ENCODE peak calls at places on chromosome 11, in eight cellular contexts. D, C, E, V, A, K, T and W are unnamed samples.

GRCh38 chr11:44568358-44568705 is 2.9 kb downstream of the CD82 start:
- DNase-seq in A (no peak), K (no peak), T (no peak), D (no peak), C (no peak), E (no peak), V (no peak), W (no peak)

GRCh38 chr11:118156531-118157185 is 4.0 kb upstream of the SCN4B start:
- DNase-seq in D (no peak), K (no peak), A (no peak), C (no peak), V (no peak), E (no peak), T (no peak), W (no peak)

GRCh38 chr11:19905280-19905853 is 192.7 kb downstream of the NAV2 start:
- DNase-seq in C (no peak), D (no peak), E (no peak), T (no peak), V (no peak), A (no peak), K (peak), W (no peak)

GRCh38 chr11:85826096-85826855 is 15.3 kb upstream of the SYTL2 start:
- DNase-seq in K (peak), D (no peak), A (peak), T (peak), V (peak), E (no peak), C (no peak), W (no peak)

GRCh38 chr11:46898396-46899095 is 19.8 kb downstream of the LRP4 start:
- DNase-seq in V (no peak), K (no peak), A (no peak), C (no peak), E (no peak), D (no peak), T (no peak), W (no peak)

GRCh38 chr11:18352581-18352980 is 30.2 kb downstream of the GTF2H1 start:
- DNase-seq in V (no peak), K (peak), D (no peak), A (no peak), C (no peak), E (no peak), T (no peak), W (no peak)

GRCh38 chr11:68839953-68840641 is 1.6 kb downstream of the CPT1A start:
- DNase-seq in D (no peak), K (peak), C (no peak), V (no peak), A (no peak), T (no peak), E (no peak), W (no peak)

GRCh38 chr11:19947521-19948114 is 212.7 kb downstream of the DBX1 start:
- DNase-seq in C (no peak), K (no peak), T (no peak), V (no peak), E (no peak), D (no peak), A (no peak), W (no peak)

GRCh38 chr11:111010391-111011354 is 234.9 kb upstream of the POU2AF2 start:
- DNase-seq in T (no peak), A (no peak), D (no peak), C (no peak), K (no peak), E (no peak), V (no peak), W (no peak)

GRCh38 chr11:115234794-115235193 is 269.4 kb downstream of the CADM1 start:
- DNase-seq in K (no peak), C (no peak), V (no peak), E (no peak), A (no peak), T (no peak), D (no peak), W (no peak)

GRCh38 chr11:2377511-2378443 is 667 bp downstream of the CD81 start:
- DNase-seq in A (peak), K (peak), C (peak), T (peak), E (no peak), V (peak), D (peak), W (peak)

GRCh38 chr11:134951305-134951700 is 539.3 kb upstream of the B3GAT1 start:
- DNase-seq in A (no peak), C (no peak), D (no peak), T (no peak), E (peak), V (no peak), K (peak), W (no peak)

GRCh38 chr11:93967944-93968343 is 53.2 kb upstream of the HEPHL1 start:
- DNase-seq in T (no peak), A (no peak), D (no peak), E (no peak), C (no peak), K (no peak), V (no peak), W (no peak)

GRCh38 chr11:92383430-92383829 is 158.8 kb downstream of the FAT3 start:
- DNase-seq in V (no peak), A (no peak), T (no peak), K (peak), C (no peak), E (no peak), D (no peak), W (no peak)

GRCh38 chr11:121352301-121352891 is 59.8 kb downstream of the SC5D start:
- DNase-seq in D (no peak), K (no peak), A (no peak), V (no peak), C (no peak), E (no peak), T (no peak), W (no peak)

GRCh38 chr11:10752486-10752885 is 1.4 kb downstream of the CTR9 start:
- DNase-seq in V (no peak), K (no peak), D (no peak), A (no peak), C (no peak), E (no peak), T (no peak), W (no peak)

GRCh38 chr11:46322759-46323158 is 24.5 kb upstream of the DGKZ start:
- DNase-seq in E (no peak), C (no peak), V (no peak), K (peak), D (no peak), A (no peak), T (no peak), W (no peak)

GRCh38 chr11:23123766-23124165 is 263.5 kb upstream of the CCDC179 start:
- DNase-seq in T (no peak), D (no peak), V (peak), E (no peak), K (peak), A (no peak), C (no peak), W (no peak)

GRCh38 chr11:61603667-61604066 is 22.8 kb upstream of the SYT7 start:
- DNase-seq in E (no peak), C (no peak), A (no peak), D (no peak), K (no peak), T (no peak), V (no peak), W (no peak)

GRCh38 chr11:2690596-2691354 is 9.0 kb downstream of the KCNQ1OT1 start:
- DNase-seq in K (no peak), A (no peak), E (no peak), T (no peak), V (no peak), C (peak), D (no peak), W (no peak)

GRCh38 chr11:25576320-25576719 is 755.6 kb upstream of the ANO3 start:
- DNase-seq in E (no peak), C (no peak), A (no peak), V (no peak), T (no peak), D (no peak), K (no peak), W (no peak)

GRCh38 chr11:30107899-30108298 is 91.1 kb upstream of the KCNA4 start:
- DNase-seq in A (no peak), T (no peak), V (peak), K (peak), D (no peak), E (no peak), C (no peak), W (no peak)

GRCh38 chr11:24226606-24227005 is 270.2 kb upstream of the LUZP2 start:
- DNase-seq in C (no peak), E (no peak), D (no peak), A (no peak), V (no peak), T (no peak), K (no peak), W (no peak)

GRCh38 chr11:7596975-7597391 is 76.3 kb downstream of the CYB5R2 start:
- DNase-seq in V (no peak), T (no peak), D (no peak), E (no peak), K (no peak), C (no peak), A (no peak), W (no peak)

GRCh38 chr11:108672113-108672512 is 7.2 kb downstream of the DDX10 start:
- DNase-seq in D (no peak), V (no peak), T (no peak), K (peak), C (no peak), A (no peak), E (no peak), W (no peak)

GRCh38 chr11:118602331-118602730 is 5.1 kb upstream of the PHLDB1 start:
- DNase-seq in K (no peak), E (no peak), T (peak), C (no peak), V (no peak), D (no peak), A (peak), W (no peak)

GRCh38 chr11:82046778-82047177 is 686.9 kb downstream of the FAM181B start:
- DNase-seq in V (no peak), T (no peak), A (no peak), E (no peak), K (peak), D (no peak), C (no peak), W (no peak)

GRCh38 chr11:80239217-80239616 is 798.4 kb upstream of the TENM4 start:
- DNase-seq in K (no peak), A (no peak), V (peak), D (no peak), E (no peak), T (no peak), C (no peak), W (no peak)

GRCh38 chr11:17762309-17762974 is 27.9 kb downstream of the KCNC1 start:
- DNase-seq in A (no peak), K (no peak), V (no peak), D (no peak), E (no peak), T (no peak), C (peak), W (peak)

GRCh38 chr11:61028135-61028729 is 56.8 kb downstream of the CD6 start:
- DNase-seq in T (no peak), E (no peak), D (no peak), V (no peak), K (no peak), C (no peak), A (no peak), W (no peak)

GRCh38 chr11:66467756-66468155 is 1.1 kb downstream of the PELI3 start:
- DNase-seq in T (no peak), D (no peak), C (no peak), E (no peak), V (no peak), A (peak), K (no peak), W (no peak)

DNA sequence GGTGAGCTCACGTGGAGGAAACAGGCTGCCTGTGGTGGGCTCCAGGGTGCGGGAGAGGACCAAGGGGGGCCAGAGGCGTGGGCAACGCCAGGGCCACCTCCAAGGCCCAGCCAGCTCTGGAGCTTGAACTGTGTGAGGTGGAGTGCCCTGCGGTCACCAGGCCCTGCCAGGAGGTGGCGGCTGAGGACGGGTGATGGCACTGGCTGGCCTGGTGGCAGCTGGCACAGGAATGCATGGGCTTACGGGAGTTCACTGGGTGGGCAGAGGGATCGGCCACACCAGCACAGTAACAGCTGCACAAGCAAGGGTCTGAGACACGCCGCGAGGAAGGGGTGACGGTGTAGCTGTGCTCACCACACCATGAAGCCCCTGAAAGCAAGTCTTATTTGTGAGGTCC is 15.8 kb downstream of the TOLLIP start:
- DNase-seq in A (no peak), V (no peak), D (no peak), E (no peak), C (peak), T (peak), K (no peak), W (no peak)
- TF ChIP-seq CTCF in A (no peak), V (no peak), D (peak), E (peak), C (peak), T (no peak), K (peak), W (no peak)

GRCh38 chr11:43508511-43508918 is 149.8 kb downstream of the TTC17 start:
- DNase-seq in K (peak), E (no peak), V (no peak), A (no peak), D (no peak), C (no peak), T (no peak), W (no peak)

GRCh38 chr11:43507171-43507570 is 148.5 kb downstream of the TTC17 start:
- DNase-seq in K (no peak), V (no peak), E (no peak), D (no peak), A (no peak), T (no peak), C (no peak), W (no peak)

GRCh38 chr11:43504316-43504950 is 145.7 kb downstream of the TTC17 start:
- DNase-seq in T (no peak), E (no peak), V (peak), A (no peak), D (peak), C (no peak), K (peak), W (peak)

GRCh38 chr11:43505171-43505570 is 146.5 kb downstream of the TTC17 start:
- DNase-seq in T (no peak), D (no peak), E (no peak), K (no peak), V (no peak), C (no peak), A (no peak), W (no peak)

DNA sequence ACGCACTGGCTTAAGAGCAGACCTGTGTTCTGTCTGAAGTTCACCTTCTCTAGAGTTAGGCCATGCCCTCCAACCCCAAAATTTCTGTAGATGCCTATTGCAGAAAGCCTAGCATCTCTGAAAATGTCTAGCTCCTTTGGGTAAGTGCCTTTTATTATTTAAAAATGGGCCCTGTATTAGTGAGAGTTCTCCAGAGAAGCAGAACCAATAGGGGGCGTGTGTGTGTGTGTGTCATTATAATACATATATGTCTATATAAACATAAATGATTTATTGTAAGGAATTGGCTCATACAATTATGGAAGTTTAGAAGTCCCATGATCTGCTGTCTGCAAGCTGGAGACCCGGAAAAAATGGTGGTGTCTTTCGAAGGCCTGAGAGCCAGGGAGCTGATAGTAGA is 144.7 kb downstream of the TTC17 start:
- DNase-seq in T (no peak), A (no peak), C (no peak), E (no peak), K (no peak), D (no peak), V (no peak), W (no peak)
- TF ChIP-seq CTCF in T (no peak), A (no peak), C (peak), E (peak), K (peak), D (no peak), V (no peak), W (no peak)

DNA sequence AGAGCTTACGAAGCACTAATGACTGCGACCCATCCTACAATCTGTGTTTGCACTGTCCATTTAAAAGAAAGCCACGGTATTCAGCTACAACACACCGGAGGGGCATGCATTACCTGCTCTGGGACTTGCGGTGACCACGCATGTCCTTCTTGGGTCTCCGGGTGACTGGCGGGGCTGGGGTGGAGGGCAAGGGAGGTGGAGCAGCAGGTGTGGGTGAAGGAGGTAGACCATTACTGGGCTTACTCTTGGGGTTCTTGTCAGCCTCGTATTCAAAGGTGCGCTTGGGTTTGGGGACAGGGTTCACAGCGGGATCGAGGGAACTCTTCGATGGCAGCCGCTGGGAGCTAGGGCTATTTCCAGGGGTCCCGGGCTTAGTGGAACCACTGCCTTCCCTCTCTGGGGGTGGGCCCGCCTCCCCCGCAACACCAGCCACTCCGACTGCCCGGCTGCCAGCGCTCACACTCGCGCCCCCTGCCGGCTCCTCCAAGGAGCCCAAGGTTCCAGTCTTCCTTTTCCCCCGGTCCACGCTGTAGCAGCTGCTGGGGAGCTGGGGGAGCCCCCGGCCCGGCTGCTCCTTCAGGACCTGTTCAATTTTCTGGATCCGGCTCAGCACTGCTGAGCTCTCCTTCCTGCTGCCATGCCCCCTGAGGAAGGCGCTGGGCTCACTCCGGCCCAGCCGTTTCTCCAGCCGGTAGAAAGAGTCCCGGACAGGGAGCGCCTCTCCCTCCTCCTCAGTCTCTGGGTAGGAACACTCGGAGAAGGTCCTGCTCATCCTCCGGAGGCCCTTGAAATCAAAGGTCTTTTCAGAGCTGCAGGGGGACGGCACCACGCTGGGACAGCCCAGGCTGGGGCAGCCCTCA is 47.5 kb downstream of the RPL27A start:
- DNase-seq in D (no peak), T (no peak), K (no peak), V (no peak), A (no peak), E (no peak), C (no peak), W (no peak)
- TF ChIP-seq CTCF in D (no peak), T (no peak), K (no peak), V (no peak), A (no peak), E (no peak), C (no peak), W (no peak)

DNA sequence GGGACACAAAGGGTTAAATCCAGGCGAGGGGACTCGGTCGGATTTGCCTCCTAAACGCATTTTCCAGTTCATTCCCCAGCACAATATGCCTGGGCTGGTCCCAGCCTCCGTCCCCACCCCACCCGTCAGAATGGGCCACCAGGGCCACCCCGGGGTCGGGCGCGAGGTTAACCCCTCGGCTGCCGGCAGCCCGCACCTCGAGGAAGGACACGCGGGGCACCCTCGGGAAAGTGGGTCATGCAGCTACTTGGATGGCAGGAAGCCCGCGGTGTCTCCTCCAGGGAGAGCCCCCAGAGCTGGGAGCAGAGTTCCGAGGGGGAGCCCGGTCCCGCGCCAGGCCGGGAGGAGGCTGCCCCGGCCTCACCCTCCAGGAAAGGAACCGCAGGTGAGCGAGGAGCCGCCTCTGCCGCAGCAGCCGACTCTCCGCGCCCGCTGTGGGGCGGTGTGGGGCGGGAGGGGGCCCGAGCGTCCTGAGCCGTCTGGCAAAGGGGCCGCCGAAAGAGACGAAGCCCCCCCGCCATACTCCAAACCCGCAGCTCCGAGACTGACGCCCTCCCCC is 1.4 kb downstream of the NECTIN1 start:
- DNase-seq in A (no peak), D (peak), C (no peak), K (no peak), V (no peak), T (peak), E (no peak), W (peak)
- TF ChIP-seq CTCF in A (peak), D (peak), C (peak), K (peak), V (no peak), T (peak), E (peak), W (peak)

DNA sequence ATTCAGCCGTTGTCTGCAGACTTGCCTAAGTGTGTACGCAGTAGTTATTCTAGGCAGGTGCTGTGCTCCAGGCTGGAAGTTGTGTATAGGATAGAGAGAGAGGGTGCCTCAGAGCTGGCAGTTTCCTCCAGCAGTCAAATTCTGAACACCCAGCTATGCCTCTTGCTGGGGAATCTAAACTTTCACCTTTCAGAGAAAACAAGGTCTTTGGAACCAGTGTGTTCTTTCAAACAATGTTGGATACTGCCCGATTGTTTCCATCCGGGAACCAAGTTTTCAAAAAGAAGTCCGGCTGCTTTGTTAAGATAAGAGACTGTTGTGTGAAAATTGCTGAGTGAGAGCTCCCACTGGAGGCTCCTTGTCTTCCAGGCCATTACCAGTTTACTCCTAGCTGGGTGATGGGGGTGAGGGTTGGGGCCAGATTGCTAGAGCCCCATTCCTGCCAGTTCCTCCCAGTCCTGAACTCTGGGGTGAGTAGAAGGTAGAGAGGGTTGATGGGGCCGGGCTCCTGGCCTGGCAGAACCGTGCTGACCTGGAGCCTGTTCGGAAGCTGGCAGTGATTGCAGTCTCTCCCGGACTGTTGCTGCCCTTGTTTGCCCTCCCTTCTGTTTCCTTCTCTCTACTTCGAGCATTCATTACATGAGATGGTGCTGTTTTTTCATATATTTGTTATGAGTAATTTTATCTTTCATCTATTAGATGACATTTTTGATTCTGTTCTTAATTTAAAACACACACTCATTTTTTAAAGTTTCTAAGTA is 150.2 kb downstream of the TEAD1 start:
- DNase-seq in E (no peak), A (no peak), K (no peak), T (no peak), C (no peak), V (no peak), D (no peak), W (no peak)
- TF ChIP-seq CTCF in E (no peak), A (no peak), K (no peak), T (peak), C (peak), V (no peak), D (no peak), W (no peak)